ENCODE peak calls at places on chromosomes 3 and 15, in four cellular contexts. One of them, this sample, is unnamed.

GRCh38 chr3:170692720-170693119 is 106.8 kb upstream of the SLC7A14 start:
- DNase-seq in nephron progenitor cell: no peak
- DNase-seq in AG10803: no peak
- DNase-seq in NCI-H460: no peak
- DNase-seq in this sample: no peak

GRCh38 chr3:143267984-143268383 is 148.4 kb downstream of the CHST2 start:
- DNase-seq in NCI-H460: no peak
- DNase-seq in nephron progenitor cell: no peak
- DNase-seq in AG10803: peak; percentile 29
- DNase-seq in this sample: no peak

GRCh38 chr3:138946554-138947302 is at the start of the genes FOXL2 and FOXL2NB:
- DNase-seq in NCI-H460: no peak
- DNase-seq in nephron progenitor cell: peak; percentile 63
- DNase-seq in AG10803: peak; percentile 90
- DNase-seq in this sample: peak; percentile 62

GRCh38 chr3:65854606-65855304 is 184.0 kb downstream of the MAGI1 start:
- DNase-seq in nephron progenitor cell: no peak
- DNase-seq in NCI-H460: no peak
- DNase-seq in AG10803: no peak
- DNase-seq in this sample: no peak

GRCh38 chr3:30302027-30302426 is 304.4 kb upstream of the TGFBR2 start:
- DNase-seq in NCI-H460: no peak
- DNase-seq in AG10803: no peak
- DNase-seq in nephron progenitor cell: no peak
- DNase-seq in this sample: no peak

GRCh38 chr3:193868590-193868989 is 267.4 kb upstream of the HES1 start:
- DNase-seq in NCI-H460: no peak
- DNase-seq in AG10803: no peak
- DNase-seq in nephron progenitor cell: no peak
- DNase-seq in this sample: no peak

GRCh38 chr3:135516143-135516542 is 449.4 kb upstream of the PPP2R3A start:
- DNase-seq in AG10803: peak; percentile 45
- DNase-seq in nephron progenitor cell: no peak
- DNase-seq in NCI-H460: peak; percentile 7
- DNase-seq in this sample: no peak

GRCh38 chr3:140595295-140595694 is 82.6 kb upstream of the TRIM42 start:
- DNase-seq in AG10803: no peak
- DNase-seq in nephron progenitor cell: no peak
- DNase-seq in NCI-H460: no peak
- DNase-seq in this sample: no peak

GRCh38 chr3:107272471-107272870 is 104.8 kb upstream of the CCDC54 start:
- DNase-seq in nephron progenitor cell: no peak
- DNase-seq in NCI-H460: no peak
- DNase-seq in AG10803: peak; percentile 22
- DNase-seq in this sample: no peak

GRCh38 chr15:74983725-74984231 is 11.6 kb upstream of the SCAMP5 start:
- DNase-seq in NCI-H460: no peak
- DNase-seq in nephron progenitor cell: no peak
- DNase-seq in AG10803: no peak
- DNase-seq in this sample: no peak

GRCh38 chr3:41900265-41900664 is 61.6 kb downstream of the ULK4 start:
- DNase-seq in nephron progenitor cell: no peak
- DNase-seq in NCI-H460: no peak
- DNase-seq in AG10803: peak; percentile 25
- DNase-seq in this sample: no peak

GRCh38 chr15:75309711-75310110 is 26.2 kb upstream of the COMMD4 start:
- DNase-seq in AG10803: peak; percentile 40
- DNase-seq in nephron progenitor cell: no peak
- DNase-seq in NCI-H460: no peak
- DNase-seq in this sample: no peak

GRCh38 chr15:52295421-52295991 is at the start of gene MYO5C:
- DNase-seq in NCI-H460: peak; percentile 30
- DNase-seq in AG10803: no peak
- DNase-seq in nephron progenitor cell: peak; percentile 78
- DNase-seq in this sample: peak; percentile 60

GRCh38 chr15:71564217-71564616 is 246.1 kb upstream of the NR2E3 start:
- DNase-seq in NCI-H460: no peak
- DNase-seq in nephron progenitor cell: no peak
- DNase-seq in AG10803: no peak
- DNase-seq in this sample: no peak

GRCh38 chr3:4735243-4735642 is 242.1 kb downstream of the ITPR1 start:
- DNase-seq in NCI-H460: no peak
- DNase-seq in nephron progenitor cell: no peak
- DNase-seq in AG10803: no peak
- DNase-seq in this sample: no peak

GRCh38 chr15:64515196-64515595 is 54.8 kb downstream of the ZNF609 start:
- DNase-seq in NCI-H460: no peak
- DNase-seq in nephron progenitor cell: no peak
- DNase-seq in AG10803: no peak
- DNase-seq in this sample: no peak

GRCh38 chr3:158912621-158913020 is 110.8 kb downstream of the MFSD1 start:
- DNase-seq in NCI-H460: no peak
- DNase-seq in AG10803: peak; percentile 17
- DNase-seq in nephron progenitor cell: no peak
- DNase-seq in this sample: no peak

GRCh38 chr15:28955160-28955502 is 69.4 kb downstream of the APBA2 start:
- DNase-seq in AG10803: no peak
- DNase-seq in nephron progenitor cell: peak; percentile 42
- DNase-seq in NCI-H460: no peak
- DNase-seq in this sample: no peak

This sample was measured in glutamatergic neuron.